ENCODE peak calls at places on chromosome 1, in seven cellular contexts. V is stimulated activated CD4-positive, alpha-beta T cell treated with anti-CD3 and anti-CD28 coated beads, TNF-alpha, amount 100 ng/mL, for 1 hour; G is stimulated activated CD8-positive, alpha-beta memory T cell treated with anti-CD3 and anti-CD28 coated beads, Interleukin-4, amount 100 ng/mL, for 24 hours; E is EH; T is mucosa of descending colon; S is body of pancreas; J is GM20000. K is an unnamed sample.
A peak's percentile ranks its signal among the peaks of the same experiment; 100 is the strongest.

GRCh38 chr1:33270808-33271465 is 14.6 kb downstream of the ZNF362 start:
- DNase-seq in V (no peak), G (no peak), E (no peak), T (no peak), S (no peak), J (no peak), K (no peak)

GRCh38 chr1:24094554-24094953 is 17.4 kb downstream of the MYOM3 start:
- DNase-seq in V (no peak), G (no peak), E (no peak), T (no peak), S (no peak), J (no peak), K (no peak)

GRCh38 chr1:180156631-180157091 is 2.0 kb downstream of the QSOX1 start:
- DNase-seq in V (no peak), G (no peak), E (peak; percentile 72), T (no peak), S (no peak), J (no peak), K (no peak)

GRCh38 chr1:156616463-156616862 is 2.8 kb upstream of the HAPLN2 start:
- DNase-seq in V (no peak), G (no peak), E (peak; percentile 97), T (no peak), S (peak; percentile 37), J (no peak), K (no peak)

GRCh38 chr1:113369040-113369439 is 21.3 kb upstream of the MAGI3 start:
- DNase-seq in V (no peak), G (no peak), E (no peak), T (no peak), S (no peak), J (no peak), K (no peak)

GRCh38 chr1:236623371-236624166 is 19.3 kb upstream of the HEATR1 start:
- DNase-seq in V (no peak), G (no peak), E (no peak), T (no peak), S (no peak), J (no peak), K (no peak)

GRCh38 chr1:182588460-182589396 is at the start of gene RNASEL:
- DNase-seq in V (peak; percentile 34), G (peak; percentile 31), E (peak; percentile 82), T (peak; percentile 87), S (peak; percentile 78), J (peak; percentile 56), K (peak; percentile 41)

GRCh38 chr1:8015036-8015808 is 10.9 kb downstream of the ERRFI1 start:
- DNase-seq in V (no peak), G (no peak), E (peak; percentile 89), T (peak; percentile 88), S (no peak), J (peak; percentile 61), K (no peak)

GRCh38 chr1:108043712-108044111 is 78.7 kb upstream of the VAV3 start:
- DNase-seq in V (no peak), G (no peak), E (no peak), T (no peak), S (no peak), J (peak; percentile 15), K (no peak)

GRCh38 chr1:51324271-51325010 is 5.9 kb downstream of the TTC39A start:
- DNase-seq in V (no peak), G (no peak), E (no peak), T (no peak), S (no peak), J (no peak), K (no peak)